ENCODE peak calls at places on chromosomes 4 and X, in nine cellular contexts. C, Q, T, M, D, G, K, J and I are unnamed samples.

GRCh38 chr4:67460574-67460973 is 84.7 kb downstream of the CENPC start:
- DNase-seq in J (no peak), D (no peak), Q (no peak), K (no peak), T (no peak), M (no peak), C (no peak), G (no peak), I (no peak)

GRCh38 chr4:680565-680930 is 6.2 kb downstream of the MYL5 start:
- DNase-seq in K (peak; percentile 38), J (peak; percentile 59), G (no peak), T (no peak), C (no peak), D (no peak), M (peak; percentile 82), Q (no peak), I (no peak)

GRCh38 chrX:106927700-106928099 is 7.5 kb downstream of the CLDN2 start:
- DNase-seq in D (peak; percentile 85), T (no peak), G (no peak), C (no peak), K (no peak), Q (no peak), M (no peak), J (no peak), I (no peak)

GRCh38 chr4:147658501-147658900 is 25.5 kb downstream of the PRMT9 start:
- DNase-seq in T (no peak), D (no peak), K (no peak), J (no peak), M (no peak), Q (no peak), C (no peak), G (no peak), I (no peak)

GRCh38 chr4:122548452-122548851 is 72.4 kb downstream of the IL21 start:
- DNase-seq in J (no peak), Q (peak; percentile 46), D (no peak), T (no peak), K (no peak), C (no peak), G (no peak), M (no peak), I (no peak)

GRCh38 chrX:131977619-131978018 is 45.5 kb upstream of the STK26 start:
- DNase-seq in G (no peak), T (no peak), M (no peak), J (no peak), C (no peak), K (no peak), Q (peak; percentile 71), D (no peak), I (no peak)

GRCh38 chrX:147884958-147885357 is 26.8 kb upstream of the FMR1 start:
- DNase-seq in J (no peak), M (no peak), C (no peak), D (no peak), Q (no peak), K (no peak), G (no peak), T (no peak), I (no peak)

GRCh38 chrX:70508296-70508911 is 63.8 kb downstream of the DLG3 start:
- DNase-seq in C (peak; percentile 23), T (no peak), J (no peak), Q (peak; percentile 1), G (no peak), K (no peak), M (no peak), D (no peak), I (no peak)

GRCh38 chr4:40466789-40467188 is 131.7 kb downstream of the CHRNA9 start:
- DNase-seq in G (no peak), C (no peak), M (no peak), J (no peak), T (no peak), K (no peak), D (no peak), Q (no peak), I (no peak)

GRCh38 chrX:137565921-137566745 is at the start of gene ZIC3:
- DNase-seq in G (peak; percentile 50), C (peak; percentile 85), Q (peak; percentile 0), J (peak; percentile 67), K (peak; percentile 53), T (no peak), M (no peak), D (peak; percentile 70), I (no peak)

GRCh38 chr4:26163425-26164362 is 157.1 kb upstream of the RBPJ start:
- DNase-seq in Q (no peak), G (no peak), D (no peak), J (no peak), M (no peak), K (no peak), C (no peak), T (no peak), I (no peak)

GRCh38 chr4:145524535-145524934 is 42.9 kb downstream of the SMAD1 start:
- DNase-seq in G (no peak), J (no peak), K (no peak), C (no peak), D (no peak), T (no peak), M (no peak), Q (no peak), I (peak; percentile 9)

GRCh38 chr4:150355858-150356455 is 226.0 kb upstream of the MAB21L2 start:
- DNase-seq in T (no peak), Q (no peak), G (no peak), K (no peak), C (peak; percentile 69), M (no peak), J (no peak), D (no peak), I (no peak)

GRCh38 chr4:105060628-105061027 is 86.0 kb upstream of the TET2 start:
- DNase-seq in J (no peak), Q (no peak), C (no peak), D (no peak), K (no peak), G (no peak), T (no peak), M (no peak), I (peak; percentile 55)

GRCh38 chr4:48047896-48048295 is 31.3 kb downstream of the NIPAL1 start:
- DNase-seq in D (peak; percentile 28), T (no peak), C (no peak), G (no peak), J (no peak), Q (no peak), K (peak; percentile 71), M (no peak), I (no peak)

GRCh38 chrX:109967151-109967550 is 35.8 kb upstream of the TMEM164 start:
- DNase-seq in T (no peak), J (no peak), C (no peak), Q (peak; percentile 10), D (no peak), M (no peak), K (no peak), G (no peak), I (no peak)

GRCh38 chrX:153731845-153732215 is 7.2 kb downstream of the ABCD1 start:
- DNase-seq in D (no peak), C (no peak), Q (no peak), M (no peak), J (no peak), G (no peak), T (no peak), K (no peak), I (no peak)
- H3K4me1 ChIP-seq in D (no peaks in the 10 kb centered on the region), C (peaks cover 3% of the 10 kb centered on the region), Q (peaks cover 16% of the 10 kb centered on the region), M (peaks cover 18% of the 10 kb centered on the region), J (no peaks in the 10 kb centered on the region), G (peaks cover 17% of the 10 kb centered on the region), T (peaks cover 11% of the 10 kb centered on the region), K (peaks cover 16% of the 10 kb centered on the region), I (peaks cover 8% of the 10 kb centered on the region)

GRCh38 chrX:41862562-41863184 is 60.7 kb downstream of the CASK start:
- DNase-seq in M (no peak), K (no peak), G (no peak), T (no peak), D (no peak), Q (no peak), C (no peak), J (no peak), I (no peak)
- H3K4me1 ChIP-seq in M (peaks cover 5% of the 10 kb centered on the region), K (no peaks in the 10 kb centered on the region), G (no peaks in the 10 kb centered on the region), T (peaks cover 9% of the 10 kb centered on the region), D (no peaks in the 10 kb centered on the region), Q (no peaks in the 10 kb centered on the region), C (no peaks in the 10 kb centered on the region), J (no peaks in the 10 kb centered on the region), I (no peaks in the 10 kb centered on the region)

GRCh38 chr4:118898684-118899138 is 10.1 kb downstream of the SYNPO2 start:
- DNase-seq in Q (no peak), C (no peak), D (no peak), M (no peak), J (no peak), K (peak; percentile 83), G (no peak), T (no peak), I (no peak)

GRCh38 chr4:118889313-118889694 is 650 bp downstream of the SYNPO2 start:
- DNase-seq in D (no peak), T (no peak), Q (no peak), J (no peak), G (no peak), K (no peak), M (no peak), C (no peak), I (no peak)

GRCh38 chr4:118888666-118889312 is at the start of gene SYNPO2:
- DNase-seq in G (peak; percentile 54), D (peak; percentile 42), J (peak; percentile 90), C (peak; percentile 81), T (no peak), M (peak; percentile 82), Q (peak; percentile 80), K (peak; percentile 90), I (peak; percentile 43)

GRCh38 chr4:118898221-118898620 is 9.6 kb downstream of the SYNPO2 start:
- DNase-seq in G (no peak), T (no peak), D (no peak), C (no peak), J (no peak), K (no peak), Q (no peak), M (no peak), I (no peak)

DNA sequence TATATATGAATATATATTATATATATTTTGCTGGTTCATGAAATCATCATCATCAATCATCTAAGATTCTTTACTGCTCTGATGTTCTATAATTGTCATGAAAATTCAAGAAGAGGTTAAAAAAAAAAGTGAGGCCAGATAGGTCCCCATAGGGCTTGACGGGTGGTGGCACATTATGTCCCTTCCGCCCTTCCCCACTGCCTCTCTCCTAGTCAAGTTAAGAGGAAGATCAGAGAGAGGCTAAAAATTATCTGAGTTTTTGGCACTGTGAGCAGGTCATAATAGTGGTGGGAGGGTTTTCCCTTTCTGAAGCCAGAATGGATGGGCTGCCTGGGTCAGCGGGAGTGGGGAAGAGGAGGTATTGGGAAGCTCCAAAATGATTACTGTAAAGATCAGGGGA is 5.4 kb downstream of the SYNPO2 start:
- DNase-seq in K (peak; percentile 51), G (no peak), J (no peak), D (no peak), M (no peak), C (no peak), T (no peak), Q (no peak), I (no peak)
- H3K4me1 ChIP-seq in K (peaks cover 53% of the 10 kb centered on the region), G (no peaks in the 10 kb centered on the region), J (peaks cover 2% of the 10 kb centered on the region), D (no peaks in the 10 kb centered on the region), M (peaks cover 9% of the 10 kb centered on the region), C (peaks cover 9% of the 10 kb centered on the region), T (peaks cover 3% of the 10 kb centered on the region), Q (no peaks in the 10 kb centered on the region), I (peaks cover 2% of the 10 kb centered on the region)

DNA sequence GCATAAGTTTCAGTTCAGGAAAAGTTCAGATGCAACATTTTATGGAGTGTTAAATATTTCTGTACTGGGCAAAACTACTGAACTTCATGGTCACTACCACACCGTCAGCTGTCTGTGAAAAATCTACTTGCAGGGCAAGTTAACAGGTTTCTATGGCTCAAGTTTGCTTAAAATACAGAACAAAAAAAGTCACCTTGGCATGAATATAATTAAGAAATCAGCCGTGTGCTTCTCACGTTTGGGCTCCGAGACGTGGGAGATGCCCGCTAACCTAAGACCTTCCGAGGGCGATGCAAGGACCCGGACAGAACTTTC is 633 bp downstream of the TAPT1 start:
- DNase-seq in T (no peak), Q (peak; percentile 33), D (no peak), M (no peak), K (no peak), C (no peak), G (no peak), J (no peak), I (no peak)
- H3K4me1 ChIP-seq in T (peaks cover 44% of the 10 kb centered on the region), Q (peaks cover 4% of the 10 kb centered on the region), D (peaks cover 25% of the 10 kb centered on the region), M (peaks cover 69% of the 10 kb centered on the region), K (peaks cover 60% of the 10 kb centered on the region), C (peaks cover 36% of the 10 kb centered on the region), G (peaks cover 36% of the 10 kb centered on the region), J (peaks cover 11% of the 10 kb centered on the region), I (peaks cover 7% of the 10 kb centered on the region)